ENCODE peak calls at places on chromosome 7, in nine cellular contexts. T, X, M, O, P, N, K, J and A are unnamed samples. For H3K9me3, the result is how much of the 10 kb centered on the place peaks cover.

GRCh38 chr7:101778181-101778580 is 39.2 kb upstream of the CUX1 start:
- DNase-seq in X (no peak), K (no peak), T (no peak), J (no peak), P (no peak), M (no peak), O (no peak), N (no peak), A (no peak)

GRCh38 chr7:142478479-142479220 is 220.8 kb upstream of the PRSS58 start:
- DNase-seq in X (no peak), J (peak), K (peak), P (no peak), N (peak), T (no peak), O (no peak), M (peak), A (no peak)

GRCh38 chr7:148485618-148486017 is 104.9 kb upstream of the C7orf33 start:
- DNase-seq in J (peak), N (no peak), M (no peak), P (no peak), T (no peak), X (no peak), K (no peak), O (no peak), A (no peak)

GRCh38 chr7:122350701-122351100 is 46.2 kb upstream of the FEZF1 start:
- DNase-seq in M (no peak), T (no peak), K (no peak), O (no peak), X (no peak), N (no peak), J (no peak), P (no peak), A (no peak)

GRCh38 chr7:158317238-158318205 is 270.1 kb downstream of the PTPRN2 start:
- DNase-seq in K (no peak), X (no peak), O (no peak), P (no peak), N (no peak), T (no peak), M (peak), J (no peak), A (no peak)

GRCh38 chr7:17233643-17234397 is 64.6 kb upstream of the AHR start:
- DNase-seq in K (no peak), J (peak), N (no peak), T (no peak), P (no peak), X (no peak), O (no peak), M (no peak), A (no peak)

GRCh38 chr7:30927040-30927439 is 15.4 kb downstream of the AQP1 start:
- DNase-seq in T (no peak), K (no peak), O (no peak), M (no peak), J (no peak), P (peak), X (no peak), N (no peak), A (no peak)

GRCh38 chr7:102155821-102156441 is 130.7 kb upstream of the SH2B2 start:
- DNase-seq in T (no peak), J (peak), M (no peak), P (no peak), N (no peak), O (no peak), K (no peak), X (no peak), A (no peak)

GRCh38 chr7:2173184-2173827 is 59.4 kb downstream of the MAD1L1 start:
- DNase-seq in O (no peak), M (no peak), P (no peak), T (no peak), K (no peak), J (no peak), N (no peak), X (no peak), A (no peak)

GRCh38 chr7:120862987-120863386 is 5.0 kb upstream of the TSPAN12 start:
- DNase-seq in O (no peak), P (no peak), N (no peak), T (no peak), K (no peak), X (no peak), J (no peak), M (no peak), A (no peak)

GRCh38 chr7:68892211-68892610 is 706.1 kb upstream of the AUTS2 start:
- DNase-seq in T (no peak), M (peak), J (peak), P (no peak), O (no peak), N (no peak), X (no peak), K (no peak), A (no peak)

GRCh38 chr7:106482091-106482490 is 178.9 kb downstream of the CCDC71L start:
- DNase-seq in O (no peak), P (no peak), N (no peak), K (no peak), M (no peak), X (no peak), J (no peak), T (no peak), A (no peak)

GRCh38 chr7:55565693-55566092 is 6.6 kb downstream of the VOPP1 start:
- DNase-seq in J (peak), M (no peak), P (no peak), T (no peak), X (no peak), O (no peak), K (no peak), N (no peak), A (no peak)

GRCh38 chr7:16712916-16713315 is 40.6 kb upstream of the TSPAN13 start:
- DNase-seq in J (no peak), K (no peak), N (no peak), X (no peak), O (no peak), P (no peak), T (no peak), M (peak), A (no peak)

GRCh38 chr7:112646787-112647186 is 143.4 kb downstream of the TMEM168 start:
- DNase-seq in O (no peak), K (peak), N (no peak), T (no peak), M (peak), P (no peak), X (no peak), J (no peak), A (no peak)

GRCh38 chr7:34281260-34281659 is 375.9 kb downstream of the BMPER start:
- DNase-seq in X (no peak), K (no peak), J (no peak), M (no peak), P (no peak), O (no peak), T (no peak), N (no peak), A (no peak)

GRCh38 chr7:3087243-3087642 is 43.6 kb upstream of the CARD11 start:
- DNase-seq in N (no peak), J (no peak), T (no peak), M (peak), K (no peak), X (no peak), O (no peak), P (no peak), A (no peak)

GRCh38 chr7:51950811-51951210 is 634.2 kb upstream of the COBL start:
- DNase-seq in X (no peak), K (no peak), P (no peak), O (no peak), N (no peak), T (no peak), M (peak), J (no peak), A (no peak)

GRCh38 chr7:114916261-114916892 is 5.5 kb upstream of the MDFIC start:
- DNase-seq in T (no peak), N (no peak), M (no peak), J (no peak), O (no peak), P (no peak), X (no peak), K (no peak), A (no peak)

GRCh38 chr7:73431041-73431835 is 2.3 kb upstream of the FZD9 start:
- DNase-seq in M (no peak), X (no peak), N (peak), O (no peak), K (no peak), T (no peak), P (no peak), J (no peak), A (no peak)

GRCh38 chr7:115340828-115341227 is 418.9 kb downstream of the MDFIC start:
- DNase-seq in O (no peak), X (no peak), M (no peak), T (no peak), K (no peak), N (no peak), P (no peak), J (no peak), A (no peak)

GRCh38 chr7:103952408-103952807 is 37.0 kb downstream of the RELN start:
- DNase-seq in M (no peak), P (no peak), N (no peak), O (no peak), K (no peak), T (no peak), J (no peak), X (no peak), A (no peak)

GRCh38 chr7:375491-375821 is 85.5 kb downstream of the FOXL3 start:
- DNase-seq in T (no peak), J (no peak), O (no peak), N (no peak), P (no peak), X (no peak), M (no peak), K (no peak), A (no peak)

GRCh38 chr7:35695628-35695888 is 623 bp upstream of the HERPUD2 start:
- DNase-seq in T (no peak), K (no peak), J (peak), X (no peak), N (no peak), P (no peak), M (no peak), O (no peak), A (no peak)

GRCh38 chr7:88759216-88759955 is at the start of gene ZNF804B:
- DNase-seq in O (no peak), K (peak), J (no peak), P (no peak), M (peak), N (no peak), X (no peak), T (peak), A (no peak)

GRCh38 chr7:141699860-141700259 is 2.1 kb downstream of the DENND11 start:
- DNase-seq in X (no peak), J (no peak), N (no peak), P (no peak), M (no peak), O (no peak), T (no peak), K (no peak), A (no peak)

GRCh38 chr7:28533731-28534531 is 121.6 kb downstream of the CREB5 start:
- DNase-seq in P (no peak), X (no peak), N (no peak), J (no peak), M (no peak), T (peak), O (peak), K (no peak), A (no peak)

GRCh38 chr7:45924283-45924682 is 3.2 kb upstream of the IGFBP3 start:
- DNase-seq in T (no peak), M (no peak), X (no peak), K (no peak), O (no peak), N (no peak), J (no peak), P (no peak), A (no peak)

GRCh38 chr7:151697515-151697895 is 177.8 kb upstream of the RHEB start:
- DNase-seq in M (no peak), J (no peak), K (no peak), P (no peak), N (no peak), X (no peak), T (peak), O (no peak), A (no peak)

GRCh38 chr7:105689093-105689819 is 108.0 kb upstream of the EFCAB10 start:
- DNase-seq in K (no peak), X (no peak), J (no peak), N (no peak), M (peak), T (no peak), O (no peak), P (no peak), A (no peak)

GRCh38 chr7:74454948-74455804 is 1.5 kb downstream of the GTF2IRD1 start:
- DNase-seq in T (peak), O (peak), P (no peak), K (peak), J (peak), M (no peak), X (no peak), N (peak), A (no peak)

GRCh38 chr7:97971120-97971989 is 18.6 kb downstream of the OCM2 start:
- DNase-seq in T (no peak), P (no peak), O (peak), K (peak), X (no peak), M (peak), J (peak), N (peak), A (no peak)

GRCh38 chr7:10237306-10237705 is 736.4 kb upstream of the PHF14 start:
- DNase-seq in X (no peak), O (peak), T (no peak), P (no peak), K (no peak), J (no peak), M (no peak), N (peak), A (no peak)

GRCh38 chr7:30389793-30390192 is 88.8 kb downstream of the NOD1 start:
- DNase-seq in P (no peak), K (no peak), N (no peak), O (no peak), J (no peak), X (no peak), M (no peak), T (no peak), A (no peak)

GRCh38 chr7:98168181-98168903 is 42.9 kb upstream of the BHLHA15 start:
- DNase-seq in T (no peak), K (peak), P (no peak), M (peak), J (peak), X (no peak), O (peak), N (peak), A (no peak)

GRCh38 chr7:139329119-139329518 is 12.0 kb upstream of the FMC1 start:
- DNase-seq in T (no peak), K (no peak), N (no peak), J (no peak), M (no peak), P (no peak), O (no peak), X (no peak), A (no peak)

GRCh38 chr7:92715963-92716362 is 120.4 kb downstream of the CDK6 start:
- DNase-seq in N (no peak), P (no peak), O (no peak), K (no peak), T (no peak), J (no peak), X (no peak), M (no peak), A (no peak)

GRCh38 chr7:92717982-92718716 is 118.2 kb downstream of the CDK6 start:
- DNase-seq in T (no peak), X (no peak), M (no peak), P (peak), N (no peak), K (no peak), O (peak), J (peak), A (peak)

GRCh38 chr7:92714767-92715166 is 121.6 kb downstream of the CDK6 start:
- DNase-seq in T (no peak), M (no peak), N (no peak), X (no peak), O (no peak), J (no peak), P (no peak), K (no peak), A (no peak)

GRCh38 chr7:92717601-92717981 is 118.8 kb downstream of the CDK6 start:
- DNase-seq in P (no peak), K (no peak), T (no peak), N (no peak), X (no peak), M (no peak), J (no peak), O (no peak), A (no peak)

DNA sequence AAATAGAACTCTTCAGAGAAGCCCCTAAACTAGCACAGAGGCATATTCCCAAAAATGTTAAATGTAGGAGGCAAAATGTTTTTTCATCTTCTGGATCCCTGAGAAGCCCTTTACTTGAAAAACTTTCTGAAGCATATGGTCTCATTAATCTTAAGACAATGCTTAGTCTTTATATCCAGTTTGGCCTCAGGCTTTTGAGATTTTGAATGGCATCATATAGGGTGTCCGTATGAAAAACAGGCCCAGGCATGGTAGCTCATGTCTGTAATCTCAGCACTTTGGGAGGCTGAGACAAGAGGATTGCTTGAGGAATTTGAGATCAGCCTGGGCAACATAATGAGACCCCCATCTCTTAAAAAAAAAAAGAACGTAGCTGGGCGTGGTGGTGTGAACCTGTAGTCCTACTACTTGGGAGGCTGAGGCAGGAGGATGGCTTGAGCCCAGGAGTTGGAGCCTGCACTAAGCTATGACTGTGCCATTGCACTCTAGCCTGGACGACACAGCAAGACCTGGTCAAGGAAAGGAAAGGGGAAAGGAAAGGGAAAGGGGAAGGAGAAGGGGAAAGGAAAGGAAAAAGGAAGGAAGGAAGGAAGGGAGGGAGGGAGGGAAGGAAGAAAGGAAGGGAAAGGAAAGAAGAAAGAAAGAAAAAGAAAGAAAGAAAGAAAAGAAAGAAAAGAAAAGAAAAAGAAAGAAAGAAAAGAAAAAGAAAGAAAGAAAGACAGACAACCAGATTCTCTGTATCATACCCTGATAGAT is 119.4 kb downstream of the CDK6 start:
- DNase-seq in X (no peak), T (no peak), P (no peak), N (no peak), K (no peak), O (no peak), M (no peak), J (no peak), A (no peak)
- H3K4me3 ChIP-seq in X (no peak), T (peak), P (peak), N (no peak), K (no peak), O (peak), M (no peak), J (no peak), A (peak)

GRCh38 chr7:57772126-57772924 is 322.3 kb downstream of the ZNF716 start:
- DNase-seq in P (no peak), J (no peak), X (no peak), N (no peak), O (no peak), M (no peak), T (no peak), K (no peak), A (no peak)
- H3K9me3 ChIP-seq in P (under half), J (under half), X (under half), N (under half), O (under half), M (under half), T (under half), K (under half), A (under half)

GRCh38 chr7:27242046-27242579 is 489 bp upstream of the EVX1 start:
- DNase-seq in O (no peak), X (no peak), M (peak), N (no peak), K (no peak), T (no peak), J (no peak), P (no peak), A (no peak)
- H3K4me3 ChIP-seq in O (no peak), X (no peak), M (peak), N (no peak), K (peak), T (peak), J (no peak), P (no peak), A (peak)

DNA sequence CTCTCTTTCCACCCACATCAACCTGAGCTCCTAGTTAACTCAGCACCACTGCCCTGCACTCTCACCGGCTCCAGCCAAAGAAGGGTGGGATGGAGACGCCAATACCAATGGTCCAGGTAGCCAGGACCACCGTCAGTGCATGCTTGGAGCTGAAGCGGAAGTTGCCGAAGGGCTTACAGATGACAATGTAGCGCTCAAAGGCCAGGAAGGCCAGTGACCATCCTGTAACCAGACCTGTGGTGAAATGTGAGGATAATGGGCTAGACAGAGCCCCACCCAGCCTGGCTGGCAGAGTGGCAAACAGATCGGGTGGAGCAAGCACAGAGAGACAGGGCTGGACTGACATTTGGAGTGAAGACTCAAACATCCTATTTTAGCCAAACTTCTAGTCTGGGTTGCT is 673 bp downstream of the OPN1SW start:
- DNase-seq in X (no peak), O (no peak), N (no peak), J (no peak), T (no peak), K (no peak), P (no peak), M (no peak), A (no peak)
- H3K9me3 ChIP-seq in X (under half), O (under half), N (under half), J (under half), T (under half), K (under half), P (under half), M (under half), A (under half)

GRCh38 chr7:157279679-157279972 is 57.2 kb upstream of the DNAJB6 start:
- DNase-seq in J (no peak), M (no peak), X (no peak), N (no peak), K (no peak), P (no peak), T (no peak), O (no peak), A (no peak)

GRCh38 chr7:157278167-157278790 is 58.5 kb upstream of the DNAJB6 start:
- DNase-seq in X (no peak), P (no peak), K (no peak), N (no peak), M (no peak), O (no peak), J (no peak), T (no peak), A (no peak)

GRCh38 chr7:157281221-157281998 is 55.4 kb upstream of the DNAJB6 start:
- DNase-seq in O (no peak), P (no peak), T (no peak), M (no peak), N (no peak), X (no peak), K (no peak), J (no peak), A (no peak)

GRCh38 chr7:157278791-157279678 is 57.8 kb upstream of the DNAJB6 start:
- DNase-seq in O (peak), J (peak), P (peak), T (peak), X (no peak), N (peak), K (no peak), M (no peak), A (no peak)

DNA sequence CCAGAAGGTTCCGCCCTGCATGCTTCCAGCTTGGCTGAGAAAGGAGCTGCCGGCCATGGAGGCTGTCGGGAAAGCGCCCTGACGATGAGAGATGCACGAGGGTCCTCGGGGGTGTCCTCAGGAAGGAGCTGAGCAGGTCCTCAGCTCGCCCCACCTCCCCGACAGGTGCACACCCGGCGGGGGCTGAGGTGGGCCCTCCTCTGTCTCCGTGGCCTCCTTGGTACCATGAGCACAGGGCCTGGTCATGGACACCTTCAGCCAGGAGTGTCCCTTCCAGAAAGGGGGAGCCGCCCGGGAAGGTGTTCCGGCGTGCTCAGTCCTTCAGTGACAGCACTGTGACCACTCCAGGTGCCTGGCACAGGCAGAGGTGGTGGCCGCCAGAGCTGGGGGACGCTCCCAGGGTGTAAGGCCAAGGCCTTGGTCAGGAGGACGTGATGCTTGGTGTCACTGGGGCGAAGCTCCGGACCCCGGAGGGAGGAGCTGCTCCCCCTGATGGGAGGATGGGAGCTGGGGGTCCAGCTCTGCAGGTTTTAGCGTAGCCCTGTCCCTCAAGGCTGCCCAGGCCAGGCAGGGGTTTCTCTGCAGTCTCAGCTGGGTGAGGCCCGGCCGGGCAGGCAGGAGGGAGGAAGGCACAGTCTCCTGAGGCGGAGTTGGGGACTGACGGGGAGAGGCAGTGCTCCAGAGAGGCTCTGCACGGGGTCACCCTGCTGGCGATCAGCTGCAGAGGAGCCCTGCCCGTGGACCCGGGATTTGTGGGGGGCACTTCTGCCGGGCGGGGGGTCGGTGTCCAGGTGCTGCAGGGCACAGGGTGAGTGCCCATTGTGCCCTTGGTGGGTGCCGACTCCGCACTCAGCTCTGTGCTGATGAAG is 56.6 kb upstream of the DNAJB6 start:
- DNase-seq in N (peak), K (no peak), T (no peak), M (no peak), O (no peak), J (no peak), P (peak), X (no peak), A (no peak)
- H3K4me3 ChIP-seq in N (peak), K (no peak), T (peak), M (no peak), O (peak), J (peak), P (peak), X (peak), A (peak)